ENCODE peak calls at places on chromosomes 3 and 15, in ten cellular contexts. W is hepatocyte; G is GM04504; D is occipital lobe; X is kidney; T is MG63; P is NCI-H524 treated with DMSO at 0.1 percent for 48 hours; M is EH; A is activated naive CD8-positive, alpha-beta T cell treated with anti-CD3 and anti-CD28 coated beads, Interleukin-2, amount 50 U/mL, for 24 hours; E is T-cell. Z is an unnamed sample.

GRCh38 chr3:113496924-113497323 is 18.0 kb downstream of the SPICE1 start:
- DNase-seq in W (no peak), G (no peak), D (no peak), X (no peak), T (no peak), P (no peak), M (peak; percentile 53), A (no peak), E (no peak), Z (peak; percentile 5)

GRCh38 chr3:195150194-195151118 is 120.5 kb downstream of the XXYLT1 start:
- DNase-seq in W (peak; percentile 66), G (no peak), D (peak; percentile 57), X (peak; percentile 83), T (no peak), P (no peak), M (no peak), A (peak; percentile 47), E (peak; percentile 25), Z (peak; percentile 97)

GRCh38 chr3:11820540-11821041 is 26.1 kb downstream of the TAMM41 start:
- DNase-seq in W (no peak), G (peak; percentile 40), D (no peak), X (no peak), T (peak; percentile 2), P (no peak), M (peak; percentile 27), A (peak; percentile 16), E (no peak), Z (peak; percentile 17)

GRCh38 chr3:4306860-4307259 is 3.7 kb downstream of the SETMAR start:
- DNase-seq in W (no peak), G (no peak), D (no peak), X (no peak), T (no peak), P (no peak), M (peak; percentile 42), A (no peak), E (no peak), Z (no peak)

GRCh38 chr15:93460717-93461116 is 371.7 kb upstream of the RGMA start:
- DNase-seq in W (no peak), G (no peak), D (no peak), X (no peak), T (no peak), P (no peak), M (no peak), A (no peak), E (no peak), Z (peak; percentile 28)

GRCh38 chr15:64009798-64010241 is 36.5 kb downstream of the DAPK2 start:
- DNase-seq in W (no peak), G (no peak), D (no peak), X (no peak), T (peak; percentile 60), P (no peak), M (peak; percentile 56), A (peak; percentile 60), E (peak; percentile 12), Z (peak; percentile 79)

GRCh38 chr3:196569003-196569516 is 600 bp downstream of the FBXO45 start:
- DNase-seq in W (peak; percentile 75), G (peak; percentile 5), D (no peak), X (peak; percentile 79), T (peak; percentile 48), P (no peak), M (peak; percentile 42), A (peak; percentile 46), E (peak; percentile 32), Z (peak; percentile 42)

GRCh38 chr3:166453472-166453871 is 616.2 kb upstream of the BCHE start:
- DNase-seq in W (no peak), G (no peak), D (no peak), X (no peak), T (no peak), P (no peak), M (no peak), A (no peak), E (no peak), Z (no peak)

GRCh38 chr3:32451049-32451659 is 51.5 kb downstream of the CMTM6 start:
- DNase-seq in W (no peak), G (no peak), D (no peak), X (no peak), T (no peak), P (no peak), M (no peak), A (no peak), E (no peak), Z (no peak)

GRCh38 chr3:65669163-65669875 is 369.4 kb downstream of the MAGI1 start:
- DNase-seq in W (peak; percentile 44), G (no peak), D (no peak), X (no peak), T (no peak), P (no peak), M (peak; percentile 31), A (no peak), E (no peak), Z (peak; percentile 17)

GRCh38 chr15:59993950-59994401 is 10.1 kb upstream of the FOXB1 start:
- DNase-seq in W (no peak), G (no peak), D (no peak), X (peak; percentile 53), T (no peak), P (no peak), M (no peak), A (no peak), E (no peak), Z (peak; percentile 54)

GRCh38 chr15:57697588-57697987 is 8.9 kb upstream of the POLR2M start:
- DNase-seq in W (no peak), G (no peak), D (no peak), X (peak; percentile 66), T (peak; percentile 14), P (no peak), M (peak; percentile 93), A (no peak), E (no peak), Z (no peak)

GRCh38 chr3:138774529-138775253 is 60.0 kb downstream of the PIK3CB start:
- DNase-seq in W (peak; percentile 81), G (peak; percentile 100), D (peak; percentile 78), X (no peak), T (peak; percentile 90), P (peak; percentile 54), M (peak; percentile 99), A (no peak), E (no peak), Z (peak; percentile 97)

GRCh38 chr3:119034256-119035013 is at the start of gene IGSF11:
- DNase-seq in W (peak; percentile 85), G (peak; percentile 10), D (peak; percentile 84), X (peak; percentile 87), T (peak; percentile 66), P (peak; percentile 90), M (peak; percentile 47), A (peak; percentile 70), E (peak; percentile 39), Z (peak; percentile 80)

GRCh38 chr3:134685881-134686802 is 35.3 kb upstream of the KY start:
- DNase-seq in W (no peak), G (peak; percentile 47), D (no peak), X (no peak), T (peak; percentile 87), P (no peak), M (peak; percentile 85), A (no peak), E (no peak), Z (peak; percentile 75)

GRCh38 chr15:70088427-70088826 is 9.3 kb downstream of the TLE3 start:
- DNase-seq in W (no peak), G (no peak), D (no peak), X (no peak), T (no peak), P (peak; percentile 89), M (no peak), A (no peak), E (no peak), Z (no peak)

GRCh38 chr3:187063286-187064081 is 75.8 kb downstream of the RPL39L start:
- DNase-seq in W (no peak), G (no peak), D (no peak), X (no peak), T (no peak), P (no peak), M (no peak), A (no peak), E (no peak), Z (peak; percentile 28)

Z was measured in Daoy.